ENCODE peak calls at places on chromosomes 16 and 17, in six cellular contexts. One of them, this sample, is unnamed.

GRCh38 chr16:67526149-67526732 is 2.4 kb upstream of the RIPOR1 start:
- DNase-seq in CD4-positive, alpha-beta T cell: no peak
- DNase-seq in cardiac fibroblast: no peak
- DNase-seq in cardiac muscle cell: no peak
- DNase-seq in heart right ventricle: no peak
- DNase-seq in AG04450: no peak
- DNase-seq in this sample: no peak

GRCh38 chr16:84726670-84727467 is 27.1 kb downstream of the USP10 start:
- DNase-seq in CD4-positive, alpha-beta T cell: no peak
- DNase-seq in cardiac fibroblast: no peak
- DNase-seq in cardiac muscle cell: no peak
- DNase-seq in heart right ventricle: no peak
- DNase-seq in AG04450: no peak
- DNase-seq in this sample: peak; percentile 31

GRCh38 chr17:75069783-75070182 is 18.0 kb upstream of the SLC16A5 start:
- DNase-seq in CD4-positive, alpha-beta T cell: no peak
- DNase-seq in cardiac fibroblast: peak; percentile 34
- DNase-seq in cardiac muscle cell: no peak
- DNase-seq in heart right ventricle: no peak
- DNase-seq in AG04450: no peak
- DNase-seq in this sample: peak; percentile 54

GRCh38 chr17:27256225-27257030 is 37.5 kb upstream of the WSB1 start:
- DNase-seq in CD4-positive, alpha-beta T cell: no peak
- DNase-seq in cardiac fibroblast: peak; percentile 94
- DNase-seq in cardiac muscle cell: no peak
- DNase-seq in heart right ventricle: no peak
- DNase-seq in AG04450: peak; percentile 63
- DNase-seq in this sample: no peak

GRCh38 chr16:68642436-68643064 is 2.6 kb upstream of the CDH3 start:
- DNase-seq in CD4-positive, alpha-beta T cell: no peak
- DNase-seq in cardiac fibroblast: no peak
- DNase-seq in cardiac muscle cell: peak; percentile 77
- DNase-seq in heart right ventricle: no peak
- DNase-seq in AG04450: no peak
- DNase-seq in this sample: no peak

GRCh38 chr17:80978499-80979497 is 12.8 kb upstream of the CHMP6 start:
- DNase-seq in CD4-positive, alpha-beta T cell: no peak
- DNase-seq in cardiac fibroblast: no peak
- DNase-seq in cardiac muscle cell: no peak
- DNase-seq in heart right ventricle: no peak
- DNase-seq in AG04450: no peak
- DNase-seq in this sample: no peak

GRCh38 chr17:286571-286970 is 66.0 kb downstream of the RPH3AL start:
- DNase-seq in CD4-positive, alpha-beta T cell: no peak
- DNase-seq in cardiac fibroblast: no peak
- DNase-seq in cardiac muscle cell: no peak
- DNase-seq in heart right ventricle: no peak
- DNase-seq in AG04450: no peak
- DNase-seq in this sample: no peak

GRCh38 chr16:6483634-6484033 is 849.0 kb upstream of the RBFOX1 start:
- DNase-seq in CD4-positive, alpha-beta T cell: no peak
- DNase-seq in cardiac fibroblast: no peak
- DNase-seq in cardiac muscle cell: peak; percentile 62
- DNase-seq in heart right ventricle: no peak
- DNase-seq in AG04450: no peak
- DNase-seq in this sample: no peak

GRCh38 chr17:56978441-56979090 is 635 bp downstream of the SCPEP1 start:
- DNase-seq in CD4-positive, alpha-beta T cell: no peak
- DNase-seq in cardiac fibroblast: peak; percentile 22
- DNase-seq in cardiac muscle cell: no peak
- DNase-seq in heart right ventricle: no peak
- DNase-seq in AG04450: no peak
- DNase-seq in this sample: no peak

GRCh38 chr17:48358203-48358602 is 71.8 kb downstream of the SKAP1 start:
- DNase-seq in CD4-positive, alpha-beta T cell: no peak
- DNase-seq in cardiac fibroblast: no peak
- DNase-seq in cardiac muscle cell: no peak
- DNase-seq in heart right ventricle: no peak
- DNase-seq in AG04450: no peak
- DNase-seq in this sample: no peak

GRCh38 chr17:74211929-74212261 is 1.5 kb upstream of the TTYH2 start:
- DNase-seq in CD4-positive, alpha-beta T cell: no peak
- DNase-seq in cardiac fibroblast: no peak
- DNase-seq in cardiac muscle cell: no peak
- DNase-seq in heart right ventricle: no peak
- DNase-seq in AG04450: no peak
- DNase-seq in this sample: no peak

GRCh38 chr16:2340564-2341455 is at the start of gene ABCA3:
- DNase-seq in CD4-positive, alpha-beta T cell: peak; percentile 92
- DNase-seq in cardiac fibroblast: peak; percentile 92
- DNase-seq in cardiac muscle cell: peak; percentile 91
- DNase-seq in heart right ventricle: peak; percentile 90
- DNase-seq in AG04450: peak; percentile 61
- DNase-seq in this sample: peak; percentile 99

GRCh38 chr17:74856113-74856512 is 3.6 kb downstream of the GRIN2C start:
- DNase-seq in CD4-positive, alpha-beta T cell: no peak
- DNase-seq in cardiac fibroblast: no peak
- DNase-seq in cardiac muscle cell: no peak
- DNase-seq in heart right ventricle: no peak
- DNase-seq in AG04450: no peak
- DNase-seq in this sample: no peak

GRCh38 chr17:40516581-40517285 is 15.3 kb upstream of the TNS4 start:
- DNase-seq in CD4-positive, alpha-beta T cell: peak; percentile 43
- DNase-seq in cardiac fibroblast: no peak
- DNase-seq in cardiac muscle cell: no peak
- DNase-seq in heart right ventricle: no peak
- DNase-seq in AG04450: no peak
- DNase-seq in this sample: peak; percentile 94

GRCh38 chr17:80259642-80260535 is 763 bp upstream of the RNF213 start:
- DNase-seq in CD4-positive, alpha-beta T cell: peak; percentile 64
- DNase-seq in cardiac fibroblast: peak; percentile 81
- DNase-seq in cardiac muscle cell: peak; percentile 91
- DNase-seq in heart right ventricle: peak; percentile 69
- DNase-seq in AG04450: no peak
- DNase-seq in this sample: peak; percentile 81

GRCh38 chr17:37493249-37494027 is 3.7 kb downstream of the DUSP14 start:
- DNase-seq in CD4-positive, alpha-beta T cell: no peak
- DNase-seq in cardiac fibroblast: peak; percentile 68
- DNase-seq in cardiac muscle cell: no peak
- DNase-seq in heart right ventricle: no peak
- DNase-seq in AG04450: peak; percentile 81
- DNase-seq in this sample: no peak

GRCh38 chr17:61490540-61490975 is 38.3 kb downstream of the TBX4 start:
- DNase-seq in CD4-positive, alpha-beta T cell: no peak
- DNase-seq in cardiac fibroblast: peak; percentile 48
- DNase-seq in cardiac muscle cell: no peak
- DNase-seq in heart right ventricle: no peak
- DNase-seq in AG04450: peak; percentile 58
- DNase-seq in this sample: no peak

GRCh38 chr17:16285646-16286008 is 67.6 kb downstream of the CENPV start:
- DNase-seq in CD4-positive, alpha-beta T cell: no peak
- DNase-seq in cardiac fibroblast: no peak
- DNase-seq in cardiac muscle cell: no peak
- DNase-seq in heart right ventricle: no peak
- DNase-seq in AG04450: no peak
- DNase-seq in this sample: no peak

GRCh38 chr17:55167024-55167721 is 97.6 kb upstream of the HLF start:
- DNase-seq in CD4-positive, alpha-beta T cell: no peak
- DNase-seq in cardiac fibroblast: no peak
- DNase-seq in cardiac muscle cell: no peak
- DNase-seq in heart right ventricle: no peak
- DNase-seq in AG04450: no peak
- DNase-seq in this sample: no peak

GRCh38 chr16:81699596-81699995 is 79.5 kb upstream of the PLCG2 start:
- DNase-seq in CD4-positive, alpha-beta T cell: no peak
- DNase-seq in cardiac fibroblast: no peak
- DNase-seq in cardiac muscle cell: no peak
- DNase-seq in heart right ventricle: no peak
- DNase-seq in AG04450: no peak
- DNase-seq in this sample: no peak
- TF ChIP-seq CTCF in CD4-positive, alpha-beta T cell: no peak
- TF ChIP-seq CTCF in cardiac fibroblast: no peak
- TF ChIP-seq CTCF in cardiac muscle cell: no peak
- TF ChIP-seq CTCF in heart right ventricle: no peak
- TF ChIP-seq CTCF in AG04450: no peak
- TF ChIP-seq CTCF in this sample: no peak

GRCh38 chr16:23803591-23804123 is 32.1 kb upstream of the PRKCB start:
- DNase-seq in CD4-positive, alpha-beta T cell: peak; percentile 58
- DNase-seq in cardiac fibroblast: peak; percentile 9
- DNase-seq in cardiac muscle cell: peak; percentile 45
- DNase-seq in heart right ventricle: peak; percentile 23
- DNase-seq in AG04450: no peak
- DNase-seq in this sample: peak; percentile 72
- TF ChIP-seq CTCF in CD4-positive, alpha-beta T cell: peak; percentile 86
- TF ChIP-seq CTCF in cardiac fibroblast: peak; percentile 45
- TF ChIP-seq CTCF in cardiac muscle cell: peak; percentile 58
- TF ChIP-seq CTCF in heart right ventricle: peak; percentile 31
- TF ChIP-seq CTCF in AG04450: peak; percentile 53
- TF ChIP-seq CTCF in this sample: peak; percentile 54

DNA sequence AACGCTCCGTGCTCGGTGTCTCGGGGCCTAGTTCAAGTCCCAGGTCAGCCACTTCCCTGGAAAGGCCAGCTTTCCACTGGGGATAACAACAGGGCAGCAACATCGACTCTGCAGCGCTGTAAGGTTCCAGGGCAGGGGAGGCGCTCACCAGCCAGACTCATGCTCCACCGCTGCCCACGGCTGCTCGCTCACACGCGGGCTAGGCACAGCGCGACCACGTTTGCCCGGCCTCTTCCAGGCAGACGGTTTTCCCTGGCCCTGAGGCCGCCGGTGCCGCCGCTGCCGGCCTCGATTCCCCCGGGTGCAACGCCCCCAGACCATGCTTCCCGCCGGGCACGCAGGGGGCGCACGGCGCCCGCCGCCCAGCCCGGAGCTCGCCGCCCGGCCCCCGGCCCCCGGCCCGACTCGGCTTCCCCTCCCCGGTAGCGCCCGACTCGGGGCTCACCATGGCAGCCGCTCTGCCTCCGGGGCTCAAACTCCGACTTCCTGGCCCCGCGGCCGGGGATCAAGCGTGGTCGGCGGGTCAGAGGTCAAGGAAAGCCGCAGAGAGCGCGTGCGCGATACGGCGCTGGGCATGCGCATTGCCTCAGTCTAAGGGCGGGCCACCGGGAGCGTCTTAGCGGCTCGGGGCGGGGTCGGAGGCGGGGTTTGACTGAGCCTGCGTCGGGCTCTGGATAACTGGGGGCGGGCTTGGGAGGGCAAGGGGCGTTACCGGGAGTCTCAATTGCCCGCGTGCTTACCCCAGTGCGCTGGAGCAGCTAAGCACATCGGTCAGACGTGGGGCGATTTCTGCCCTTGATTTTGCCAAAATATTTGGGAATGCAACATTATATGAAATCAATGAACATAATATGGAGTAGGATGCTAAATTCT is at the start of gene PAM16:
- DNase-seq in CD4-positive, alpha-beta T cell: peak; percentile 97
- DNase-seq in cardiac fibroblast: peak; percentile 96
- DNase-seq in cardiac muscle cell: peak; percentile 98
- DNase-seq in heart right ventricle: peak; percentile 97
- DNase-seq in AG04450: peak; percentile 82
- DNase-seq in this sample: peak; percentile 99
- TF ChIP-seq CTCF in CD4-positive, alpha-beta T cell: no peak
- TF ChIP-seq CTCF in cardiac fibroblast: no peak
- TF ChIP-seq CTCF in cardiac muscle cell: no peak
- TF ChIP-seq CTCF in heart right ventricle: no peak
- TF ChIP-seq CTCF in AG04450: peak; percentile 1
- TF ChIP-seq CTCF in this sample: no peak

GRCh38 chr16:17380613-17381012 is 90.1 kb downstream of the XYLT1 start:
- DNase-seq in CD4-positive, alpha-beta T cell: no peak
- DNase-seq in cardiac fibroblast: no peak
- DNase-seq in cardiac muscle cell: no peak
- DNase-seq in heart right ventricle: no peak
- DNase-seq in AG04450: no peak
- DNase-seq in this sample: no peak

GRCh38 chr16:17381784-17382183 is 89.0 kb downstream of the XYLT1 start:
- DNase-seq in CD4-positive, alpha-beta T cell: no peak
- DNase-seq in cardiac fibroblast: no peak
- DNase-seq in cardiac muscle cell: no peak
- DNase-seq in heart right ventricle: no peak
- DNase-seq in AG04450: no peak
- DNase-seq in this sample: no peak

GRCh38 chr16:17377360-17378324 is 93.1 kb downstream of the XYLT1 start:
- DNase-seq in CD4-positive, alpha-beta T cell: no peak
- DNase-seq in cardiac fibroblast: no peak
- DNase-seq in cardiac muscle cell: no peak
- DNase-seq in heart right ventricle: no peak
- DNase-seq in AG04450: no peak
- DNase-seq in this sample: no peak

GRCh38 chr16:17382514-17382913 is 88.2 kb downstream of the XYLT1 start:
- DNase-seq in CD4-positive, alpha-beta T cell: no peak
- DNase-seq in cardiac fibroblast: no peak
- DNase-seq in cardiac muscle cell: peak; percentile 18
- DNase-seq in heart right ventricle: no peak
- DNase-seq in AG04450: no peak
- DNase-seq in this sample: no peak

DNA sequence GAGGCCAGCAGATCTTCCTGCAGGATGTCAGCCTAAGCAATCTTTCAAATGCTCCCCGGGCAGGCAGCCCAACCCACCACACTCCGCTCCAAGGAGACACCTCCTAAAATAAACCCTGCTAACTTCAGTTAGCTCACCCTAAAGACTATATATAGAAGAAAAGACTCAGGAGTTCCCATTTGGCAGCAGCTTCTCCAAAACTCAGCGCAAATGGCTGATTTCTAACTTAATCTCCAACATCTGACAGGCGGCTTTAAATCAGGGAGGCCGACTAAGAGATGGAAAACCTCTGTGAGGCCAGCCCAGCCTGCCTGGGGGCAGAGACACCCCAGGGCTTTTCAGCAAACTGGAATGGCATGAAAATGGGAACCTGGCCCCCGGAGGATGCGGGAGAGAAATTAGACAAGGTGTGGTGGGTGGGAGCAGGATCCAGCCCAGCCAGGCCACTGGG is 91.6 kb downstream of the XYLT1 start:
- DNase-seq in CD4-positive, alpha-beta T cell: no peak
- DNase-seq in cardiac fibroblast: peak; percentile 48
- DNase-seq in cardiac muscle cell: peak; percentile 55
- DNase-seq in heart right ventricle: peak; percentile 60
- DNase-seq in AG04450: no peak
- DNase-seq in this sample: no peak
- TF ChIP-seq CTCF in CD4-positive, alpha-beta T cell: no peak
- TF ChIP-seq CTCF in cardiac fibroblast: no peak
- TF ChIP-seq CTCF in cardiac muscle cell: no peak
- TF ChIP-seq CTCF in heart right ventricle: no peak
- TF ChIP-seq CTCF in AG04450: no peak
- TF ChIP-seq CTCF in this sample: no peak